ENCODE peak calls at places on chromosomes 13 and 19, in eight cellular contexts. A, F, O, R, V, G, T and Y are unnamed samples.

GRCh38 chr19:679418-680286 is 3.5 kb downstream of the FSTL3 start:
- DNase-seq in A (peak), F (peak), O (no peak), R (peak), V (peak), G (peak), T (peak), Y (peak)

GRCh38 chr13:97262058-97262457 is 39.9 kb downstream of the MBNL2 start:
- DNase-seq in A (no peak), F (no peak), O (no peak), R (no peak), V (no peak), G (no peak), T (no peak), Y (no peak)

GRCh38 chr19:4519521-4520277 is 1.4 kb upstream of the PLIN4 start:
- DNase-seq in A (no peak), F (peak), O (no peak), R (no peak), V (peak), G (no peak), T (peak), Y (no peak)

GRCh38 chr13:29857089-29857488 is 6.7 kb upstream of the UBL3 start:
- DNase-seq in A (no peak), F (no peak), O (no peak), R (peak), V (no peak), G (no peak), T (no peak), Y (no peak)

GRCh38 chr19:15154002-15154612 is 46.7 kb downstream of the NOTCH3 start:
- DNase-seq in A (no peak), F (no peak), O (peak), R (no peak), V (no peak), G (peak), T (peak), Y (peak)

GRCh38 chr13:103948477-103948876 is 882.3 kb upstream of the SLC10A2 start:
- DNase-seq in A (no peak), F (no peak), O (peak), R (no peak), V (no peak), G (no peak), T (peak), Y (no peak)

GRCh38 chr19:30656520-30657100 is 284.4 kb downstream of the ZNF536 start:
- DNase-seq in A (no peak), F (no peak), O (no peak), R (no peak), V (no peak), G (no peak), T (no peak), Y (no peak)

GRCh38 chr19:13092608-13093260 is 9.9 kb downstream of the LYL1 start:
- DNase-seq in A (no peak), F (no peak), O (no peak), R (no peak), V (peak), G (peak), T (no peak), Y (peak)

GRCh38 chr13:23466144-23467002 is 32.9 kb upstream of the SACS start:
- DNase-seq in A (peak), F (peak), O (peak), R (peak), V (peak), G (peak), T (peak), Y (peak)

GRCh38 chr13:42875448-42876269 is 94.3 kb downstream of the FAM216B start:
- DNase-seq in A (no peak), F (no peak), O (peak), R (no peak), V (no peak), G (peak), T (peak), Y (peak)
- TF ChIP-seq CTCF in A (no peak), F (no peak), O (peak), R (no peak), V (no peak), G (peak), T (peak), Y (peak)

DNA sequence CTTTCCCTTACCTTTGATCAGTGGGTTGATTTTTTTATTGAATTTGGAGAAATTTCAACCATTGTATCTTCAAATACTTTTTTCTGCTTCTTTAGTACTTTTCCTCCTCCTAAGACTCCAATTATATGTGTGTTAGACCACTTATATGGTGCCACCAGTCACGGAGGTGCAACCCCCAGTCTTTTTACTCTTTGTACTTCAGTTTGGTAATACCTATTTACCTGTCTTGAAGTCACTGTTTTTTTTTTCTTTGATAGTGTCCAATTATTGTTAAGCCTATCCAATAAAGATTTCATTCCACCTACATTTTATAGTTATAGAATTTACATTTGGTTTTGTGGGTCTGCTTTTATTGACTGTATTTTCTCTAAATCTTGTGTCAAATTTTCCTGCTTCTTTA is 14.9 kb downstream of the ZNF283 start:
- DNase-seq in A (no peak), F (no peak), O (no peak), R (no peak), V (no peak), G (no peak), T (no peak), Y (no peak)
- H3K4me3 ChIP-seq in A (no peak), F (no peak), O (no peak), R (no peak), V (no peak), G (no peak), T (no peak), Y (no peak)

DNA sequence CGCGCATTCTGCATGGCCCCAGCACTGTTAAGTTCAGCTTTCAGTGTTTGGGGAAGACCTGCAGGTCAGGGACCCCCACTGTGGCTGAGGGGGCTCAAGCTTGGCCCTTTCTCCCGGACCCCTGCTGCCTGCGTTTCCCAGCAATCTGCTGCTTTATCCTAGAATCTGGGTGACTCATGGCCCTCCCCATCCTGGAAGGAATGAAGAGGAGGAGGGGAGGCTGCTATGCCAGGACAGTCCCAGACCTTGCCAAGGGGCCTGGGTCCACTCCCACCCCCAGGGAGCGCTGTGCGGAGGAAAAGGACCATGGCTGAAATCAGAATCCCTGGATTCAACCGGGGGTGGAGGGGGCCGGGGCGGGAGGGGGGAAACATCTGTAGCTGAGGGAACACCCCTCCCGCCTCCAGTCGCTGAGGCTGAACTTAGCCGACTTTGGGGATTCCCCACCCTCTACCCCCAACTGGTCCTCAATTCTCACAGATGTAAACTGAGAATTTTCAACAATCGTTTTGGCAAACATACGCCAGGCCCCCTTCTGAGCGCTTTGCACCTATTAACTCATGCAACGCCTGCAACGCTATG is 20.6 kb downstream of the ZNF114 start:
- DNase-seq in A (no peak), F (no peak), O (peak), R (no peak), V (peak), G (peak), T (peak), Y (peak)
- TF ChIP-seq CTCF in A (no peak), F (no peak), O (peak), R (no peak), V (no peak), G (peak), T (peak), Y (peak)

GRCh38 chr13:92807343-92807742 is 419.3 kb upstream of the GPC6 start:
- DNase-seq in A (no peak), F (no peak), O (peak), R (no peak), V (no peak), G (peak), T (peak), Y (peak)
- H3K4me3 ChIP-seq in A (no peak), F (no peak), O (no peak), R (no peak), V (no peak), G (no peak), T (no peak), Y (no peak)

GRCh38 chr19:23071087-23071511 is 45.7 kb upstream of the ZNF730 start:
- DNase-seq in A (no peak), F (peak), O (peak), R (no peak), V (peak), G (peak), T (peak), Y (peak)

GRCh38 chr19:23065306-23065705 is 51.5 kb upstream of the ZNF730 start:
- DNase-seq in A (no peak), F (no peak), O (no peak), R (no peak), V (no peak), G (no peak), T (no peak), Y (no peak)

GRCh38 chr19:23075031-23075733 is 41.6 kb upstream of the ZNF730 start:
- DNase-seq in A (peak), F (peak), O (peak), R (no peak), V (peak), G (peak), T (peak), Y (peak)

DNA sequence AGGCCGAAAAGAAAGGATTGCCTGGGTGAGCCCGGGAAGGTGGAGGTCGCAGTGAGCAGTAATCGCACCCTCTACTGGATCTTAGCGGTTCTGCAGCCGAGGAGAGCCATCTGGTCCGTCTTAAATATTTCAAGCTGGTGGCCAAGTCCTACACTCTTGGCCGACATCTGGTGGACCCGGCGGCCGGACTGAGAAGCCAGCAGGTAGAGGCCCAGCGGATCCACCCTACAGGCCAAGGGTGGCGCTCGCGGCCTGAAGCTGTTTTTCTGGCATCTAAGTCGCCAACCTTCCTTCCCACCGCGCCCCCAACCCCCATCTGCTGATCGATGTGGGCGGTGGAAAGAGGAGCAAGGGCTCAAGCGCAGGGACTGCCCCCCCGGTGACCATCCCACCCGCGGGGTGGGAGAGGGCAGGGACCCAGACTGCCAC is 46.5 kb upstream of the ZNF730 start:
- DNase-seq in A (no peak), F (peak), O (peak), R (no peak), V (peak), G (peak), T (peak), Y (peak)
- TF ChIP-seq CTCF in A (peak), F (peak), O (peak), R (no peak), V (peak), G (peak), T (peak), Y (peak)

DNA sequence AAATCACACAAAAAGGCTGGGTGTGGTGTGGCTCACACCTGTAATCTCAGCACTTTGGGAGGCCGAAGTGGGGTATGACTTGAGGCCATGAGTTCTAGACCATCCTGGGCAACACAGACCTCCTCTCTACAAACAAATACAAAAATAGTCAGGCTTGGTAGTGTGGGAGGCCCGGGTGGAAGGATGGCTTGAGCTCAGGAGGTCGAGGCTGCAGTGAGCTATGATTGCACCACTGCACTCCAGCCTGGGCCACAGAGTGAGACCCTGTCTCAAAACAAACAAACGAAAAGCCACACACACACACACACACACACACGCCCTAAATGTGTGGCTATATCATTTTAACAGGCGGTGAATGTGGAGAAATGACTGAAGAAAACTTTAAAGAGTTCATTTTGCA is 904 bp upstream of the ZNF557 start:
- DNase-seq in A (no peak), F (no peak), O (no peak), R (no peak), V (no peak), G (no peak), T (no peak), Y (no peak)
- H3K4me3 ChIP-seq in A (no peak), F (peak), O (no peak), R (peak), V (peak), G (no peak), T (peak), Y (no peak)

GRCh38 chr19:42942187-42942789 is 5.3 kb upstream of the PSG7 start:
- DNase-seq in A (no peak), F (no peak), O (no peak), R (no peak), V (no peak), G (peak), T (peak), Y (peak)
- TF ChIP-seq CTCF in A (no peak), F (peak), O (peak), R (no peak), V (no peak), G (peak), T (peak), Y (peak)

DNA sequence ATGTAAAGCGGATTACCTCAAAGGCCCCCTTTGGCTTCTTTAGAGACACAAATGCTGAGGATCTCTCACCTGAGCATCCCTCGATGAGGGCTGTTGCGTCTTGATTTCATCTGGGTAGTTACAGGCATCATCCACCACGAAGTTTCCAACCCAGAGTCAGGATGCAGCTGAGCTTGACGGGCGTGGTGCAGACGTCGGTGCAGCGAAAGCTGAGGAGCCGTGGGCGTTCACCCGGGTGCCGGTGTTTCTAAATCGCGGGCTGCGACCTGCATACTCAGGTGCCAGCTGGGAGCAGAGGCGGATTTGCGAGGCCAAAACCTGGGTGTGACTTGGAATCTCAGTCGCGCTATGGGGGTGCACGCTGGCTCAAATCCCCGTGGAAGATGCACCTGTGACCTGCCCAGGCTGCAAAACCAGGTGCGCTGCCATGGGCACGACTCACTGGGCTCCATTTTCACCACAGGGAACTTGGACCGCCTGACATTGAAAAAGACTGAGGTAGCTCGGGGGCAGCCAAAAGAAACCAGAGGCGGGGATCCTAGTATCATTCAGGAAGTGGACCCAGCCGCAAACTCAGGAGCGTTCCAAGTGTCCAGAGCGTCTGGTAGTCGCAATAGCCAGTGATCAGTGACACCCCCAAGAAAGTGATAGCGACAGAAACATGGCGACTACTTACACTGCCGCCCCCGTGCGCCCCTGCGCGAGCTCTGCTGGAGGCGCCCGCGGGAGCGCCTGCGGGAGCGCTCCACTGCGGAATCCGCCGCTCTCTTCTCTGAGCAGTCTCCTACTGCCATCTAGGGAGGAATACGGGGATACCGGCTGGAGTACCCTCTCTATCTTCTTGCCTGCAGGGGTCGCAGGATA is 36.4 kb upstream of the IGFL4 start:
- DNase-seq in A (no peak), F (no peak), O (peak), R (peak), V (peak), G (peak), T (peak), Y (peak)
- H3K4me3 ChIP-seq in A (peak), F (no peak), O (peak), R (peak), V (no peak), G (peak), T (peak), Y (peak)

GRCh38 chr19:21335721-21336120 is 6.5 kb upstream of the ZNF708 start:
- DNase-seq in A (no peak), F (no peak), O (no peak), R (no peak), V (no peak), G (no peak), T (no peak), Y (no peak)
- TF ChIP-seq CTCF in A (no peak), F (no peak), O (no peak), R (no peak), V (no peak), G (no peak), T (no peak), Y (no peak)

GRCh38 chr13:35481777-35482176 is 5.3 kb upstream of the MAB21L1 start:
- DNase-seq in A (no peak), F (no peak), O (no peak), R (no peak), V (no peak), G (no peak), T (no peak), Y (no peak)
- H3K4me3 ChIP-seq in A (no peak), F (no peak), O (no peak), R (no peak), V (no peak), G (no peak), T (no peak), Y (no peak)